ENCODE peak calls at places on chromosomes 4 and X, in eight cellular contexts. One of them, this sample, is unnamed.

GRCh38 chr4:47562297-47562696 is 77.2 kb downstream of the ATP10D start:
- DNase-seq in choroid plexus epithelial cell: no peak
- DNase-seq in putamen: no peak
- DNase-seq in activated effector memory CD4-positive, alpha-beta T cell treated with Interleukin-2 at 50 U/mL for 16 hours: no peak
- DNase-seq in cardiac muscle cell: no peak
- DNase-seq in iPS-NIHi11: no peak
- DNase-seq in H54: no peak
- DNase-seq in EH: peak; percentile 82
- DNase-seq in this sample: peak; percentile 28

GRCh38 chrX:116667346-116667745 is 204.6 kb upstream of the CT83 start:
- DNase-seq in EH: no peak
- DNase-seq in putamen: no peak
- DNase-seq in H54: no peak
- DNase-seq in iPS-NIHi11: no peak
- DNase-seq in choroid plexus epithelial cell: no peak
- DNase-seq in activated effector memory CD4-positive, alpha-beta T cell treated with Interleukin-2 at 50 U/mL for 16 hours: no peak
- DNase-seq in cardiac muscle cell: no peak
- DNase-seq in this sample: peak; percentile 0

GRCh38 chr4:156677136-156677535 is 294.5 kb downstream of the PDGFC start:
- DNase-seq in choroid plexus epithelial cell: peak; percentile 71
- DNase-seq in activated effector memory CD4-positive, alpha-beta T cell treated with Interleukin-2 at 50 U/mL for 16 hours: no peak
- DNase-seq in H54: no peak
- DNase-seq in iPS-NIHi11: peak; percentile 57
- DNase-seq in EH: peak; percentile 30
- DNase-seq in cardiac muscle cell: peak; percentile 30
- DNase-seq in putamen: no peak
- DNase-seq in this sample: peak; percentile 72

GRCh38 chr4:117085185-117085701 is at the start of gene TRAM1L1:
- DNase-seq in putamen: peak; percentile 80
- DNase-seq in H54: no peak
- DNase-seq in choroid plexus epithelial cell: peak; percentile 66
- DNase-seq in activated effector memory CD4-positive, alpha-beta T cell treated with Interleukin-2 at 50 U/mL for 16 hours: no peak
- DNase-seq in cardiac muscle cell: peak; percentile 81
- DNase-seq in iPS-NIHi11: peak; percentile 88
- DNase-seq in EH: peak; percentile 43
- DNase-seq in this sample: no peak

GRCh38 chr4:181308476-181309170 is 934.6 kb upstream of the TENM3 start:
- DNase-seq in putamen: no peak
- DNase-seq in H54: no peak
- DNase-seq in iPS-NIHi11: no peak
- DNase-seq in cardiac muscle cell: no peak
- DNase-seq in choroid plexus epithelial cell: no peak
- DNase-seq in EH: no peak
- DNase-seq in activated effector memory CD4-positive, alpha-beta T cell treated with Interleukin-2 at 50 U/mL for 16 hours: no peak
- DNase-seq in this sample: no peak

GRCh38 chr4:5399790-5400421 is 308.5 kb downstream of the EVC2 start:
- DNase-seq in putamen: no peak
- DNase-seq in cardiac muscle cell: peak; percentile 65
- DNase-seq in H54: peak; percentile 17
- DNase-seq in EH: peak; percentile 50
- DNase-seq in iPS-NIHi11: peak; percentile 80
- DNase-seq in activated effector memory CD4-positive, alpha-beta T cell treated with Interleukin-2 at 50 U/mL for 16 hours: no peak
- DNase-seq in choroid plexus epithelial cell: peak; percentile 64
- DNase-seq in this sample: peak; percentile 4

GRCh38 chrX:47706575-47706974 is 47.6 kb upstream of the UXT start:
- DNase-seq in cardiac muscle cell: no peak
- DNase-seq in activated effector memory CD4-positive, alpha-beta T cell treated with Interleukin-2 at 50 U/mL for 16 hours: no peak
- DNase-seq in EH: peak; percentile 12
- DNase-seq in H54: no peak
- DNase-seq in choroid plexus epithelial cell: peak; percentile 75
- DNase-seq in iPS-NIHi11: no peak
- DNase-seq in putamen: no peak
- DNase-seq in this sample: no peak

GRCh38 chr4:77156533-77156911 is 485 bp upstream of the CCNG2 start:
- DNase-seq in putamen: peak; percentile 100
- DNase-seq in choroid plexus epithelial cell: peak; percentile 100
- DNase-seq in cardiac muscle cell: peak; percentile 98
- DNase-seq in activated effector memory CD4-positive, alpha-beta T cell treated with Interleukin-2 at 50 U/mL for 16 hours: peak; percentile 95
- DNase-seq in EH: peak; percentile 99
- DNase-seq in H54: peak; percentile 77
- DNase-seq in iPS-NIHi11: peak; percentile 95
- DNase-seq in this sample: peak; percentile 98

GRCh38 chr4:75327804-75328512 is 186.2 kb downstream of the RCHY1 start:
- DNase-seq in H54: no peak
- DNase-seq in iPS-NIHi11: no peak
- DNase-seq in cardiac muscle cell: no peak
- DNase-seq in putamen: no peak
- DNase-seq in EH: peak; percentile 7
- DNase-seq in choroid plexus epithelial cell: no peak
- DNase-seq in activated effector memory CD4-positive, alpha-beta T cell treated with Interleukin-2 at 50 U/mL for 16 hours: no peak
- DNase-seq in this sample: no peak

GRCh38 chrX:65658229-65658628 is 9.2 kb upstream of the MSN start:
- DNase-seq in cardiac muscle cell: no peak
- DNase-seq in activated effector memory CD4-positive, alpha-beta T cell treated with Interleukin-2 at 50 U/mL for 16 hours: no peak
- DNase-seq in EH: no peak
- DNase-seq in H54: no peak
- DNase-seq in putamen: no peak
- DNase-seq in choroid plexus epithelial cell: no peak
- DNase-seq in iPS-NIHi11: no peak
- DNase-seq in this sample: no peak

GRCh38 chr4:41573458-41574129 is 35.6 kb downstream of the LIMCH1 start:
- DNase-seq in choroid plexus epithelial cell: no peak
- DNase-seq in putamen: no peak
- DNase-seq in H54: no peak
- DNase-seq in activated effector memory CD4-positive, alpha-beta T cell treated with Interleukin-2 at 50 U/mL for 16 hours: no peak
- DNase-seq in EH: peak; percentile 85
- DNase-seq in iPS-NIHi11: no peak
- DNase-seq in cardiac muscle cell: no peak
- DNase-seq in this sample: no peak

GRCh38 chrX:132415012-132415411 is 73.8 kb downstream of the MBNL3 start:
- DNase-seq in choroid plexus epithelial cell: no peak
- DNase-seq in iPS-NIHi11: no peak
- DNase-seq in H54: no peak
- DNase-seq in putamen: no peak
- DNase-seq in EH: no peak
- DNase-seq in cardiac muscle cell: no peak
- DNase-seq in activated effector memory CD4-positive, alpha-beta T cell treated with Interleukin-2 at 50 U/mL for 16 hours: no peak
- DNase-seq in this sample: no peak

GRCh38 chr4:147924604-147925412 is 192.9 kb downstream of the ARHGAP10 start:
- DNase-seq in EH: peak; percentile 51
- DNase-seq in putamen: peak; percentile 29
- DNase-seq in cardiac muscle cell: peak; percentile 39
- DNase-seq in choroid plexus epithelial cell: peak; percentile 77
- DNase-seq in H54: no peak
- DNase-seq in iPS-NIHi11: peak; percentile 71
- DNase-seq in activated effector memory CD4-positive, alpha-beta T cell treated with Interleukin-2 at 50 U/mL for 16 hours: no peak
- DNase-seq in this sample: peak; percentile 60

GRCh38 chrX:153865321-153865580 is 20.7 kb downstream of the L1CAM start:
- DNase-seq in putamen: no peak
- DNase-seq in EH: no peak
- DNase-seq in activated effector memory CD4-positive, alpha-beta T cell treated with Interleukin-2 at 50 U/mL for 16 hours: no peak
- DNase-seq in choroid plexus epithelial cell: no peak
- DNase-seq in iPS-NIHi11: no peak
- DNase-seq in H54: no peak
- DNase-seq in cardiac muscle cell: no peak
- DNase-seq in this sample: no peak

GRCh38 chr4:13865871-13866669 is 238.5 kb upstream of the BOD1L1 start:
- DNase-seq in iPS-NIHi11: no peak
- DNase-seq in H54: no peak
- DNase-seq in activated effector memory CD4-positive, alpha-beta T cell treated with Interleukin-2 at 50 U/mL for 16 hours: no peak
- DNase-seq in choroid plexus epithelial cell: peak; percentile 23
- DNase-seq in EH: peak; percentile 74
- DNase-seq in cardiac muscle cell: peak; percentile 14
- DNase-seq in putamen: no peak
- DNase-seq in this sample: no peak

GRCh38 chr4:153655928-153656327 is 28.2 kb upstream of the TLR2 start:
- DNase-seq in EH: no peak
- DNase-seq in cardiac muscle cell: no peak
- DNase-seq in H54: no peak
- DNase-seq in activated effector memory CD4-positive, alpha-beta T cell treated with Interleukin-2 at 50 U/mL for 16 hours: no peak
- DNase-seq in iPS-NIHi11: no peak
- DNase-seq in putamen: no peak
- DNase-seq in choroid plexus epithelial cell: peak; percentile 67
- DNase-seq in this sample: no peak

GRCh38 chr4:138099385-138099784 is 142.8 kb downstream of the SLC7A11 start:
- DNase-seq in choroid plexus epithelial cell: no peak
- DNase-seq in putamen: no peak
- DNase-seq in activated effector memory CD4-positive, alpha-beta T cell treated with Interleukin-2 at 50 U/mL for 16 hours: no peak
- DNase-seq in EH: no peak
- DNase-seq in iPS-NIHi11: no peak
- DNase-seq in cardiac muscle cell: no peak
- DNase-seq in H54: no peak
- DNase-seq in this sample: no peak

GRCh38 chr4:172815499-172816175 is 353.0 kb upstream of the GALNT7 start:
- DNase-seq in cardiac muscle cell: no peak
- DNase-seq in choroid plexus epithelial cell: no peak
- DNase-seq in H54: no peak
- DNase-seq in EH: no peak
- DNase-seq in activated effector memory CD4-positive, alpha-beta T cell treated with Interleukin-2 at 50 U/mL for 16 hours: no peak
- DNase-seq in putamen: no peak
- DNase-seq in iPS-NIHi11: no peak
- DNase-seq in this sample: no peak

GRCh38 chr4:23234716-23235115 is 542.0 kb downstream of the GBA3 start:
- DNase-seq in choroid plexus epithelial cell: no peak
- DNase-seq in cardiac muscle cell: no peak
- DNase-seq in iPS-NIHi11: no peak
- DNase-seq in putamen: no peak
- DNase-seq in EH: no peak
- DNase-seq in H54: no peak
- DNase-seq in activated effector memory CD4-positive, alpha-beta T cell treated with Interleukin-2 at 50 U/mL for 16 hours: no peak
- DNase-seq in this sample: no peak

GRCh38 chrX:153645921-153646481 is 1.0 kb upstream of the DUSP9 start:
- DNase-seq in choroid plexus epithelial cell: no peak
- DNase-seq in activated effector memory CD4-positive, alpha-beta T cell treated with Interleukin-2 at 50 U/mL for 16 hours: no peak
- DNase-seq in iPS-NIHi11: no peak
- DNase-seq in H54: no peak
- DNase-seq in cardiac muscle cell: no peak
- DNase-seq in EH: no peak
- DNase-seq in putamen: no peak
- DNase-seq in this sample: no peak

GRCh38 chrX:30887288-30887687 is 1.8 kb downstream of the TAB3 start:
- DNase-seq in choroid plexus epithelial cell: no peak
- DNase-seq in activated effector memory CD4-positive, alpha-beta T cell treated with Interleukin-2 at 50 U/mL for 16 hours: no peak
- DNase-seq in EH: no peak
- DNase-seq in iPS-NIHi11: no peak
- DNase-seq in H54: no peak
- DNase-seq in cardiac muscle cell: no peak
- DNase-seq in putamen: no peak
- DNase-seq in this sample: no peak

GRCh38 chr4:180674629-180675367 is 1568.4 kb upstream of the TENM3 start:
- DNase-seq in EH: no peak
- DNase-seq in putamen: no peak
- DNase-seq in choroid plexus epithelial cell: no peak
- DNase-seq in iPS-NIHi11: no peak
- DNase-seq in H54: no peak
- DNase-seq in cardiac muscle cell: no peak
- DNase-seq in activated effector memory CD4-positive, alpha-beta T cell treated with Interleukin-2 at 50 U/mL for 16 hours: no peak
- DNase-seq in this sample: no peak